ENCODE peak calls at places on chromosomes 5 and 9, in nine cellular contexts. One of them, this sample, is unnamed.

GRCh38 chr5:128216860-128217531 is 133.4 kb downstream of the SLC12A2 start:
- DNase-seq in thyroid gland: peak; percentile 20
- DNase-seq in endodermal cell: no peak
- DNase-seq in cardiac muscle cell: no peak
- DNase-seq in A549: no peak
- DNase-seq in lower lobe of right lung: no peak
- DNase-seq in colonic mucosa: no peak
- DNase-seq in tibial artery: peak; percentile 72
- DNase-seq in pancreas: no peak
- DNase-seq in this sample: no peak

GRCh38 chr5:9498541-9499497 is 47.1 kb downstream of the SEMA5A start:
- DNase-seq in thyroid gland: no peak
- DNase-seq in endodermal cell: peak; percentile 85
- DNase-seq in cardiac muscle cell: peak; percentile 35
- DNase-seq in A549: peak; percentile 21
- DNase-seq in lower lobe of right lung: no peak
- DNase-seq in colonic mucosa: no peak
- DNase-seq in tibial artery: no peak
- DNase-seq in pancreas: no peak
- DNase-seq in this sample: no peak

GRCh38 chr5:107672212-107673105 is 1.7 kb upstream of the EFNA5 start:
- DNase-seq in thyroid gland: peak; percentile 88
- DNase-seq in endodermal cell: peak; percentile 96
- DNase-seq in cardiac muscle cell: peak; percentile 95
- DNase-seq in A549: peak; percentile 99
- DNase-seq in lower lobe of right lung: peak; percentile 87
- DNase-seq in colonic mucosa: peak; percentile 86
- DNase-seq in tibial artery: peak; percentile 91
- DNase-seq in pancreas: peak; percentile 49
- DNase-seq in this sample: peak; percentile 97

GRCh38 chr5:150149618-150150017 is 6.0 kb downstream of the PDGFRB start:
- DNase-seq in thyroid gland: no peak
- DNase-seq in endodermal cell: no peak
- DNase-seq in cardiac muscle cell: no peak
- DNase-seq in A549: no peak
- DNase-seq in lower lobe of right lung: no peak
- DNase-seq in colonic mucosa: no peak
- DNase-seq in tibial artery: no peak
- DNase-seq in pancreas: no peak
- DNase-seq in this sample: no peak

GRCh38 chr5:180437336-180437735 is 56.8 kb upstream of the CNOT6 start:
- DNase-seq in thyroid gland: no peak
- DNase-seq in endodermal cell: no peak
- DNase-seq in cardiac muscle cell: no peak
- DNase-seq in A549: no peak
- DNase-seq in lower lobe of right lung: no peak
- DNase-seq in colonic mucosa: no peak
- DNase-seq in tibial artery: no peak
- DNase-seq in pancreas: no peak
- DNase-seq in this sample: no peak

GRCh38 chr9:133788819-133789733 is 50.9 kb upstream of the SARDH start:
- DNase-seq in thyroid gland: peak; percentile 83
- DNase-seq in endodermal cell: no peak
- DNase-seq in cardiac muscle cell: no peak
- DNase-seq in A549: no peak
- DNase-seq in lower lobe of right lung: peak; percentile 60
- DNase-seq in colonic mucosa: peak; percentile 73
- DNase-seq in tibial artery: no peak
- DNase-seq in pancreas: no peak
- DNase-seq in this sample: no peak

GRCh38 chr9:110104201-110104845 is 103.6 kb downstream of the C9orf152 start:
- DNase-seq in thyroid gland: peak; percentile 26
- DNase-seq in endodermal cell: no peak
- DNase-seq in cardiac muscle cell: no peak
- DNase-seq in A549: no peak
- DNase-seq in lower lobe of right lung: no peak
- DNase-seq in colonic mucosa: no peak
- DNase-seq in tibial artery: no peak
- DNase-seq in pancreas: no peak
- DNase-seq in this sample: peak; percentile 19

GRCh38 chr5:40676643-40677333 is 2.9 kb upstream of the PTGER4 start:
- DNase-seq in thyroid gland: no peak
- DNase-seq in endodermal cell: peak; percentile 74
- DNase-seq in cardiac muscle cell: no peak
- DNase-seq in A549: no peak
- DNase-seq in lower lobe of right lung: no peak
- DNase-seq in colonic mucosa: peak; percentile 47
- DNase-seq in tibial artery: no peak
- DNase-seq in pancreas: peak; percentile 30
- DNase-seq in this sample: peak; percentile 68

GRCh38 chr5:152953788-152954483 is 536.5 kb upstream of the GRIA1 start:
- DNase-seq in thyroid gland: no peak
- DNase-seq in endodermal cell: no peak
- DNase-seq in cardiac muscle cell: no peak
- DNase-seq in A549: no peak
- DNase-seq in lower lobe of right lung: no peak
- DNase-seq in colonic mucosa: no peak
- DNase-seq in tibial artery: no peak
- DNase-seq in pancreas: no peak
- DNase-seq in this sample: no peak

GRCh38 chr5:112636751-112637150 is 100.9 kb upstream of the APC start:
- DNase-seq in thyroid gland: no peak
- DNase-seq in endodermal cell: no peak
- DNase-seq in cardiac muscle cell: no peak
- DNase-seq in A549: no peak
- DNase-seq in lower lobe of right lung: no peak
- DNase-seq in colonic mucosa: no peak
- DNase-seq in tibial artery: no peak
- DNase-seq in pancreas: no peak
- DNase-seq in this sample: no peak

GRCh38 chr5:1537166-1538154 is 13.7 kb upstream of the LPCAT1 start:
- DNase-seq in thyroid gland: peak; percentile 0
- DNase-seq in endodermal cell: peak; percentile 20
- DNase-seq in cardiac muscle cell: no peak
- DNase-seq in A549: no peak
- DNase-seq in lower lobe of right lung: no peak
- DNase-seq in colonic mucosa: no peak
- DNase-seq in tibial artery: no peak
- DNase-seq in pancreas: no peak
- DNase-seq in this sample: no peak

GRCh38 chr5:93378073-93378472 is 202.9 kb downstream of the NR2F1-AS1 start:
- DNase-seq in thyroid gland: no peak
- DNase-seq in endodermal cell: no peak
- DNase-seq in cardiac muscle cell: no peak
- DNase-seq in A549: no peak
- DNase-seq in lower lobe of right lung: no peak
- DNase-seq in colonic mucosa: no peak
- DNase-seq in tibial artery: no peak
- DNase-seq in pancreas: no peak
- DNase-seq in this sample: no peak

GRCh38 chr9:134734270-134734669 is 92.7 kb downstream of the COL5A1 start:
- DNase-seq in thyroid gland: peak; percentile 56
- DNase-seq in endodermal cell: no peak
- DNase-seq in cardiac muscle cell: peak; percentile 18
- DNase-seq in A549: peak; percentile 19
- DNase-seq in lower lobe of right lung: no peak
- DNase-seq in colonic mucosa: peak; percentile 31
- DNase-seq in tibial artery: no peak
- DNase-seq in pancreas: no peak
- DNase-seq in this sample: no peak

GRCh38 chr5:38342261-38342660 is 83.9 kb downstream of the EGFLAM start:
- DNase-seq in thyroid gland: no peak
- DNase-seq in endodermal cell: no peak
- DNase-seq in cardiac muscle cell: no peak
- DNase-seq in A549: no peak
- DNase-seq in lower lobe of right lung: no peak
- DNase-seq in colonic mucosa: no peak
- DNase-seq in tibial artery: no peak
- DNase-seq in pancreas: no peak
- DNase-seq in this sample: no peak

GRCh38 chr5:38340961-38341500 is 82.7 kb downstream of the EGFLAM start:
- DNase-seq in thyroid gland: no peak
- DNase-seq in endodermal cell: peak; percentile 59
- DNase-seq in cardiac muscle cell: no peak
- DNase-seq in A549: no peak
- DNase-seq in lower lobe of right lung: no peak
- DNase-seq in colonic mucosa: no peak
- DNase-seq in tibial artery: no peak
- DNase-seq in pancreas: no peak
- DNase-seq in this sample: no peak

GRCh38 chr5:38341641-38342040 is 83.3 kb downstream of the EGFLAM start:
- DNase-seq in thyroid gland: no peak
- DNase-seq in endodermal cell: no peak
- DNase-seq in cardiac muscle cell: no peak
- DNase-seq in A549: no peak
- DNase-seq in lower lobe of right lung: no peak
- DNase-seq in colonic mucosa: no peak
- DNase-seq in tibial artery: no peak
- DNase-seq in pancreas: no peak
- DNase-seq in this sample: no peak

GRCh38 chr5:38338455-38338854 is 80.1 kb downstream of the EGFLAM start:
- DNase-seq in thyroid gland: no peak
- DNase-seq in endodermal cell: no peak
- DNase-seq in cardiac muscle cell: peak; percentile 33
- DNase-seq in A549: no peak
- DNase-seq in lower lobe of right lung: no peak
- DNase-seq in colonic mucosa: no peak
- DNase-seq in tibial artery: no peak
- DNase-seq in pancreas: no peak
- DNase-seq in this sample: peak; percentile 11

DNA sequence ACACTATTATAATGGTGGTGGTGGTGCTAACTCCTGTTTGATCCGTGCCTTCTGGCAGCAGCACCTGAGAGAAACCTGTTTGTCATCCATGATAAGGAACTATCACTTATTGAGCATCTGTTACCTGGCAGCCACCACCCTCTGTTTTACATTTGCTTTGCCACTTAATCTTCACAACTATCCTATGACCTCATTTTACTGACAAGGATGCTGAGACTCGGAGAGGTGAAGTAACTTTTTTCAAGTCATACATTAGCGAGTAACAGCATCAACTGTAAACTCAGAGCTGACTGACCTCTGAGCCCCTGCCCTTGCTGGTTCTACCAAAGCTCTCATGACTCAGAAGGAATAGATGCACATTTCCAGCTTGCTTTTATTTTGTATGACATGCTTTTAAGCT is 81.1 kb downstream of the EGFLAM start:
- DNase-seq in thyroid gland: no peak
- DNase-seq in endodermal cell: peak; percentile 70
- DNase-seq in cardiac muscle cell: no peak
- DNase-seq in A549: no peak
- DNase-seq in lower lobe of right lung: no peak
- DNase-seq in colonic mucosa: no peak
- DNase-seq in tibial artery: no peak
- DNase-seq in pancreas: no peak
- DNase-seq in this sample: no peak
- TF ChIP-seq CTCF in thyroid gland: no peak
- TF ChIP-seq CTCF in endodermal cell: no peak
- TF ChIP-seq CTCF in cardiac muscle cell: no peak
- TF ChIP-seq CTCF in A549: no peak
- TF ChIP-seq CTCF in lower lobe of right lung: no peak
- TF ChIP-seq CTCF in colonic mucosa: no peak
- TF ChIP-seq CTCF in tibial artery: no peak
- TF ChIP-seq CTCF in pancreas: no peak
- TF ChIP-seq CTCF in this sample: no peak

DNA sequence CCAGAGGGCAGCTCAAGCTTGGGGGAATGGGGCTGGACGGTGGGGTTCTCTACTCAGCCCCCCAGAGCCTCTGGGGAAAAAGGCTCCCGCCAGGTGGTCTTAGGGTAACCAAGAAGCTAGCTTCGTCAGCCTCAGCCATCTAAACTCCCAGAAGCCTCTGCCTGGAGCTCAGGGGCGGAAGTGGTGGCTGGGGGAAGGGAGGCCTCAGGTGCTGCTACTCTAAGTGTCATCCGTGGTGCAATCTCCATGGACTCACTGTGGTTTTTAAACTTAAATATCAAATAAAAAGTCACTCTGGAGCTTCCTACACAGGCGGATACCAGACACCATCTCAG is 748 bp downstream of the DOCK2 start:
- DNase-seq in thyroid gland: no peak
- DNase-seq in endodermal cell: no peak
- DNase-seq in cardiac muscle cell: no peak
- DNase-seq in A549: no peak
- DNase-seq in lower lobe of right lung: peak; percentile 67
- DNase-seq in colonic mucosa: peak; percentile 43
- DNase-seq in tibial artery: no peak
- DNase-seq in pancreas: no peak
- DNase-seq in this sample: no peak
- H3K4me3 ChIP-seq in thyroid gland: no peak overlapping the region
- H3K4me3 ChIP-seq in endodermal cell: no peak overlapping the region
- H3K4me3 ChIP-seq in cardiac muscle cell: no peak overlapping the region
- H3K4me3 ChIP-seq in A549: no peak overlapping the region
- H3K4me3 ChIP-seq in lower lobe of right lung: peak overlapping the region; percentile 64
- H3K4me3 ChIP-seq in colonic mucosa: peak overlapping the region; percentile 47
- H3K4me3 ChIP-seq in tibial artery: peak overlapping the region; percentile 35
- H3K4me3 ChIP-seq in pancreas: no peak overlapping the region
- H3K4me3 ChIP-seq in this sample: no peak overlapping the region

DNA sequence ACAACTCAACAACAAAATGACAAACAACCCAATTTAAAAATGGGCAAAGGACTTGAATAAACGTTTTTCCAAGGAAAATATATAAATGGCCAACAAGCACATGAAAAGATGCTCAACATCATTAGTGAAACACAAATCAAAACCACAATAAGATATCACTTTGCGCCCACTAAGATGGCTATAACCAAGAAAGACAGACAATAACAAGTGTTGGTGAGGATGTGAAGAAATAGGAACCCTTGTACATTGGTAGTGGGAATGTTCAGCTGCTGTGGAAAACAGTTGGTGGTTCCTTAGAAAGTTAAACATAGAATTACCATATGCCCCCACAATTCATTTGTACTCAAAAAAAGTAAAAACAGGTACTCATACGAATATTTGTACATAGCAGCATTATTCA is 39.2 kb upstream of the WDR41 start:
- DNase-seq in thyroid gland: no peak
- DNase-seq in endodermal cell: no peak
- DNase-seq in cardiac muscle cell: no peak
- DNase-seq in A549: no peak
- DNase-seq in lower lobe of right lung: no peak
- DNase-seq in colonic mucosa: no peak
- DNase-seq in tibial artery: no peak
- DNase-seq in pancreas: no peak
- DNase-seq in this sample: no peak
- H3K9me3 ChIP-seq in thyroid gland: no peaks in the 10 kb centered on the region
- H3K9me3 ChIP-seq in endodermal cell: no peaks in the 10 kb centered on the region
- H3K9me3 ChIP-seq in cardiac muscle cell: no peaks in the 10 kb centered on the region
- H3K9me3 ChIP-seq in A549: no peaks in the 10 kb centered on the region
- H3K9me3 ChIP-seq in lower lobe of right lung: no peaks in the 10 kb centered on the region
- H3K9me3 ChIP-seq in colonic mucosa: no peaks in the 10 kb centered on the region
- H3K9me3 ChIP-seq in tibial artery: no peaks in the 10 kb centered on the region
- H3K9me3 ChIP-seq in pancreas: no peaks in the 10 kb centered on the region
- H3K9me3 ChIP-seq in this sample: no peaks in the 10 kb centered on the region

DNA sequence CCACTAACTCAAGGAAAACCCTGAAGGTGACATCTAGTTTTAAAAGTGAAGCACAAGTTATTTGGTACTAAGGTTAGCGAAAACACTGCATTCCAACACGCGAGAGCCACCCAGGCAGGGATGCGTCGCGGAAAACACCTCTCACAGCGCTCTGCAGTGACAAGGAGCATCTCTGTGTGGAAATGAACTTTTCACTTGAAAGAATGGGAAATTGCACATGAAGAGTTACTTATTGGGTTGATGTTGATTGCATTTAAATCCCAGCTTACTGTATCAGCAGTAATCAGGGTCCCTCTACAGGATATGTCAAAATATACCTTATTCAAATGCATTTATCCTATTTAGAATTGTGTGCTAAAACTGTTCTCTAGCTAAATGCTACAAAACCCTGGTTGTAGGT is 144.4 kb downstream of the BNC2 start:
- DNase-seq in thyroid gland: peak; percentile 17
- DNase-seq in endodermal cell: peak; percentile 51
- DNase-seq in cardiac muscle cell: no peak
- DNase-seq in A549: peak; percentile 48
- DNase-seq in lower lobe of right lung: no peak
- DNase-seq in colonic mucosa: no peak
- DNase-seq in tibial artery: no peak
- DNase-seq in pancreas: no peak
- DNase-seq in this sample: no peak
- TF ChIP-seq CTCF in thyroid gland: no peak
- TF ChIP-seq CTCF in endodermal cell: no peak
- TF ChIP-seq CTCF in cardiac muscle cell: no peak
- TF ChIP-seq CTCF in A549: peak; percentile 42
- TF ChIP-seq CTCF in lower lobe of right lung: no peak
- TF ChIP-seq CTCF in colonic mucosa: no peak
- TF ChIP-seq CTCF in tibial artery: no peak
- TF ChIP-seq CTCF in pancreas: no peak
- TF ChIP-seq CTCF in this sample: no peak

This sample was measured in PC-9.